ENCODE peak calls at places on chromosome 1, in four cellular contexts. Q is GM12878, C is HCT116, L is SK-N-SH. G is an unnamed sample.

GRCh38 chr1:37085393-37085792 is 51.1 kb upstream of the GRIK3 start:
- DNase-seq in Q (no peak), C (no peak), L (peak), G (no peak)

GRCh38 chr1:114377356-114377755 is 133.6 kb downstream of the TRIM33 start:
- DNase-seq in Q (no peak), C (no peak), L (no peak), G (no peak)

GRCh38 chr1:157110003-157110402 is 10.4 kb upstream of the ETV3L start:
- DNase-seq in Q (no peak), C (no peak), L (no peak), G (no peak)

GRCh38 chr1:186420923-186421322 is 40.0 kb downstream of the PDC start:
- DNase-seq in Q (no peak), C (no peak), L (no peak), G (no peak)

GRCh38 chr1:97337250-97338030 is 583.4 kb downstream of the DPYD start:
- DNase-seq in Q (no peak), C (no peak), L (no peak), G (no peak)

GRCh38 chr1:78553859-78554258 is 63.1 kb downstream of the PTGFR start:
- DNase-seq in Q (no peak), C (peak), L (no peak), G (no peak)

GRCh38 chr1:68188644-68189340 is 43.5 kb downstream of the WLS start:
- DNase-seq in Q (no peak), C (no peak), L (no peak), G (no peak)

GRCh38 chr1:163273766-163274441 is 47.9 kb upstream of the NUF2 start:
- DNase-seq in Q (no peak), C (no peak), L (no peak), G (no peak)

GRCh38 chr1:218374401-218374848 is 29.3 kb downstream of the TGFB2 start:
- DNase-seq in Q (no peak), C (no peak), L (no peak), G (no peak)

GRCh38 chr1:222124602-222125001 is 382.7 kb upstream of the DUSP10 start:
- DNase-seq in Q (no peak), C (no peak), L (no peak), G (no peak)

GRCh38 chr1:219379691-219380090 is 206.0 kb downstream of the LYPLAL1 start:
- DNase-seq in Q (no peak), C (no peak), L (no peak), G (no peak)

GRCh38 chr1:24112381-24113169 is 640 bp upstream of the MYOM3 start:
- DNase-seq in Q (no peak), C (peak), L (peak), G (peak)

GRCh38 chr1:35929730-35930592 is 944 bp upstream of the AGO3 start:
- DNase-seq in Q (no peak), C (peak), L (peak), G (peak)

GRCh38 chr1:198598796-198599321 is 40.0 kb upstream of the PTPRC start:
- DNase-seq in Q (peak), C (no peak), L (no peak), G (no peak)

GRCh38 chr1:157104598-157105293 is 5.1 kb upstream of the ETV3L start:
- DNase-seq in Q (no peak), C (no peak), L (no peak), G (no peak)

GRCh38 chr1:156664949-156665411 is 12.2 kb downstream of the NES start:
- DNase-seq in Q (no peak), C (no peak), L (no peak), G (no peak)

GRCh38 chr1:117051224-117052064 is 8.7 kb upstream of the TTF2 start:
- DNase-seq in Q (peak), C (no peak), L (no peak), G (peak)

GRCh38 chr1:173915596-173915995 is 1.5 kb downstream of the SERPINC1 start:
- DNase-seq in Q (no peak), C (no peak), L (no peak), G (peak)

GRCh38 chr1:245997471-245998258 is 509.4 kb downstream of the SMYD3 start:
- DNase-seq in Q (no peak), C (no peak), L (no peak), G (peak)

GRCh38 chr1:235783148-235783776 is 83.4 kb downstream of the LYST start:
- DNase-seq in Q (no peak), C (peak), L (peak), G (no peak)

GRCh38 chr1:151056149-151056548 is 3.3 kb downstream of the CDC42SE1 start:
- DNase-seq in Q (no peak), C (no peak), L (no peak), G (no peak)

GRCh38 chr1:147247656-147248238 is 5.3 kb downstream of the CHD1L start:
- DNase-seq in Q (no peak), C (no peak), L (no peak), G (no peak)

GRCh38 chr1:28668956-28669719 is 554 bp downstream of the GMEB1 start:
- DNase-seq in Q (no peak), C (peak), L (no peak), G (peak)

GRCh38 chr1:27001570-27002360 is 8.3 kb downstream of the TRNP1 start:
- DNase-seq in Q (peak), C (no peak), L (no peak), G (no peak)

DNA sequence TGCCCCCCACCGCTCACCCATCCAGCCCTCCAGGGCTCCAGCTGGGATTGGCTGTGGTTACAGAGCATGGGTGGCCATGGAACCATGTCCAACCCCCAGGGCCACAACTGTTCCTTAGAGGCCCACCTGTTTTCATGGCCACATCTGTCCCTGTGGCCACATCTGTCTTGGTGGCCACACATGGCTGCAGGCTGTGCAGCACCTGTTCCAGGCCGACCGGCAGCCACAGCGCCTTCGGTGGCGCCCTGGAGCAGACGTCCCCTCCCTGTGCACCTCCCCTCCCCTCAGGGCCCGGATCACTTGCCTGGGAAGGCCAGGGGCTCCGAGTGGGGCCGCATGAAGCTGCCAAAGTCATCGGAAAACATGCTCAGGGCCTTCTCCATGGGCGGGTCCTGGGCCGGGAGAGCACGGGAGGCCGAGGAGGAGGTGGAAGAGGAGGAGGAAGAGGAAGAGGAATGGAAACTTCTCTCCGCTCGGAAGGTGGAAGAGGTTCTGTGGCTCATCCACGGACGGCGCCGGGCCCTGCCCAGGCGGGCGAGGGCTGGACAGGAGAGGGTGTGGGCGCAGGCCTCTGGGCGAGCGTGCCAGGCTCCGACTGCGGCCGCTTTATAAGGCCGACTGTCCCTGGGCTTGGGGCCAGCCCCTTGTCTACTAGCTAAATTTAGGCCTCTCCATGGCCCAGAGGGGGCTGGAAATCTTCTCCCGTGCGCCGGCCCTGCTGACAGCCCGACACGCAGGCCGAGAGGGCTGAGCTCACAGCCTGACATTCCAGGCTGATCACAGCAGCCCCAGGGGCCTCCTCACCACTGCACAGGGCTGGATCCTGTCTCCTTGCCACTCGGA is at the start of gene HSPB7:
- DNase-seq in Q (no peak), C (no peak), L (peak), G (no peak)
- TF ChIP-seq JUND in Q (no peak), C (no peak), L (no peak), G (no peak)

DNA sequence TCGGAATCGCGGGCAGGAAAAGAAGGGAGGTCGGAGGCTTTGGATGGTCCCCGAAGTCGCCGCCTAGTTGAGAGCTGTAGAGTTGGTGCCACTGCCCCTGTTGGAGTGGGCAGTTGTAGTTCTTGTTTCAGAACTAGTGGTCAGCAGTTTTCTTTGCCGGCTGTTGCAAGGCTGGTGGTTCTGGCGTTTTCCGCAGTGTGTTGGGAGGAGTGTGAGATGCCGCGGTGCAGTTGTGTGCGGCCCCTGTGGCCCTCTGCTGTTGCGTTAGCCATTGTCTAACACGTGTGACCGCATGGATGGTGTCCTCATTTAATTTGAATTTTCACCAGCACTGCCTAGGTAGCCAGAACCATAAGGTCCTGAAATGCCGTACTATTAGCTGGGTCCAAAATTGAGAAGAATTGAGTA is 1.4 kb downstream of the ARF1 start:
- DNase-seq in Q (no peak), C (no peak), L (no peak), G (no peak)
- TF ChIP-seq JUND in Q (no peak), C (no peak), L (no peak), G (no peak)

GRCh38 chr1:93056214-93056613 is 22.9 kb upstream of the MTF2 start:
- DNase-seq in Q (no peak), C (no peak), L (no peak), G (peak)
- TF ChIP-seq JUND in Q (no peak), C (no peak), L (no peak), G (no peak)

GRCh38 chr1:159993911-159994310 is 37.9 kb downstream of the PIGM start:
- DNase-seq in Q (no peak), C (no peak), L (no peak), G (no peak)
- TF ChIP-seq JUND in Q (no peak), C (no peak), L (no peak), G (no peak)

GRCh38 chr1:205012416-205013140 is 30.4 kb upstream of the CNTN2 start:
- DNase-seq in Q (no peak), C (no peak), L (no peak), G (no peak)
- TF ChIP-seq JUND in Q (no peak), C (no peak), L (no peak), G (no peak)

DNA sequence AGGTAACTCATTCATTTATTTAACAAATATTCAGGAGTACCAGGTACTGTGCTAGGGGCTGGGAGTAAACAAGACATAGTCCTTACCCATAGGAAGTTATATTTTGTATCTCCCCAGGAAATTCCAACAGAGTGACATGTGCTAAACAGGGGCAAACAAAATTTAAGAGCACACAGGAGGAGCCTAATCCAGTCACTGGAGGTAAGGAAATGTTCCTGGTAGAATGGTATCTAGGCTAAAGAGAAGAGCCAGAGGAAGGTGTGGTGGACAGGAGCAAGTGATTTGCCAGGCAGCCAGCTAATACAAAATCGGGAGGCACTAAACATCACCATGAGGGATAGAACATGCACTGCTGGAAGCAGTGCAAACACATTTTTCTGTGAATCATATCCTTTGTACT is 10.4 kb downstream of the TEX38 start:
- DNase-seq in Q (no peak), C (no peak), L (no peak), G (no peak)
- TF ChIP-seq JUND in Q (no peak), C (no peak), L (no peak), G (no peak)

DNA sequence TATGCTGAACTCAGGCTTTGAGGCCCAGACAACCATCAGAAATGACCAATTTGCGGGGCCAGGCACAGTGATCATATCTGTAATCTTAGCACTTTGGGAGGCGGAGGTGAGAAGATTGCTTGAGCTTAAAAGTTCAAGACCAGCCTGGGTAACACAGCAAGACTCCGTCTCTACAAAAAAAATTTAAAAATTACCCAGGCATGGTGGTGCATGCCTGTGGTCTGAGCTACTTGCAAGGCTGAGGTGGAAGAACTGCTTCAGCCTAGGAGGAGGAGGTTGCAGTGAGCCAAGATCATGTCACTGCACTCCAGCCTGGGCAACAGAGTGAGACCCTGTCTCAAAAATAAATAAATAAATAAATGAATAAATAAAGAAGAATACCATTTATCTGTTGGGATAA is 156.5 kb downstream of the EIF4G3 start:
- DNase-seq in Q (no peak), C (no peak), L (no peak), G (no peak)
- TF ChIP-seq JUND in Q (no peak), C (no peak), L (no peak), G (no peak)

DNA sequence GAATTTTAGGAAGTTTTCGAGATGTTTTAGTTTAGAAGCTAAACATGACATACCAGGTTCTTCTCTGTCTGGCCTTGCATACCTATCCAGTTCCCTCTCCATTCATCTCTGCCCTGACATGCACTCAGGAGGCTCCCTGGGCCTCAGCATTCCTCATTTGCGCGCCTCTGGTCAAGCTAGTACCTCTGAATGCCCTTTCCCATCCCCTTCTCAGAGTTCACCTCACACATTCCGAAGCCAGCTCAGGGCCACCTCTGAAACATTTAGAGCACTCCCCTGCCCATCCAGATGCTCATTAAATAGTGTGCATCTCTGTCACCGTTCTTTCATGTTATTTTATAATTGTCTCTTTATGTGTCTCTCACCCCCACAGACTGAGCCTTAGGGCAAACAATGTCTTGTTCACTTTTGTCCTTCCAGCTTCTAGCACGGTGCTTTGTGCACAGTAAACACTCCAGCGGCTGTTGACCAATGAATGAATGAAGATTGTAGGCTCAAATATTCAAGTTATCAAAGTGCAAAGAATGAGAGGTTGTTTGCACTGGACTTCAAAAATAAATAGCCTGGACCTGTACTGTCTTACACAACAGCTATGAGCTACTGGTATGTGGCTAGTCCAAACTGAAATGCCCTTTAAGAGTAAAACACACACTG is 1.2 kb upstream of the DHCR24 start:
- DNase-seq in Q (no peak), C (no peak), L (no peak), G (peak)
- TF ChIP-seq JUND in Q (no peak), C (no peak), L (no peak), G (no peak)